ENCODE peak calls at places on chromosomes 11 and 22, in ten cellular contexts. Y, G, B, U, I, J, E, A, X and Q are unnamed samples.

GRCh38 chr11:33479216-33479615 is 221.4 kb downstream of the C11orf91 start:
- DNase-seq in U (no peak), A (no peak), I (no peak), B (no peak), Y (no peak), X (no peak), J (no peak), G (no peak), E (no peak), Q (no peak)

GRCh38 chr22:50309601-50309991 is 2.1 kb upstream of the PLXNB2 start:
- DNase-seq in X (no peak), J (no peak), G (no peak), U (no peak), E (no peak), B (no peak), I (no peak), Y (no peak), A (peak; percentile 83), Q (no peak)

GRCh38 chr11:2791139-2791520 is 91.3 kb upstream of the KCNQ1OT1 start:
- DNase-seq in I (no peak), J (no peak), X (no peak), Y (no peak), U (peak; percentile 5), G (no peak), B (no peak), E (no peak), A (no peak), Q (no peak)

GRCh38 chr11:76577199-76577920 is 93.2 kb downstream of the LRRC32 start:
- DNase-seq in U (peak; percentile 50), J (no peak), Y (peak; percentile 73), E (peak; percentile 57), A (no peak), G (peak; percentile 58), X (peak; percentile 47), B (no peak), I (peak; percentile 77), Q (peak; percentile 88)

GRCh38 chr11:2998073-2998850 is 6.1 kb upstream of the NAP1L4 start:
- DNase-seq in E (no peak), B (no peak), X (no peak), U (no peak), G (no peak), J (no peak), Y (no peak), I (no peak), A (no peak), Q (no peak)

GRCh38 chr22:24506802-24507438 is 11.8 kb downstream of the UPB1 start:
- DNase-seq in I (no peak), E (no peak), J (no peak), B (no peak), A (peak; percentile 83), X (no peak), G (no peak), U (no peak), Y (peak; percentile 35), Q (peak; percentile 23)

GRCh38 chr11:66189031-66189745 is 79.3 kb upstream of the RAB1B start:
- DNase-seq in A (no peak), I (no peak), U (no peak), B (no peak), G (no peak), E (peak; percentile 9), J (no peak), X (no peak), Y (no peak), Q (no peak)

GRCh38 chr11:12411806-12412727 is 34.7 kb downstream of the PARVA start:
- DNase-seq in Y (peak; percentile 97), J (peak; percentile 71), E (peak; percentile 90), X (peak; percentile 96), I (peak; percentile 85), U (peak; percentile 45), B (peak; percentile 56), A (peak; percentile 57), G (peak; percentile 69), Q (peak; percentile 93)

GRCh38 chr22:19559324-19559811 is 35.2 kb upstream of the CLDN5 start:
- DNase-seq in G (no peak), X (no peak), E (no peak), B (no peak), U (no peak), Y (no peak), I (no peak), A (no peak), J (no peak), Q (no peak)

GRCh38 chr11:36037031-36037430 is 93.2 kb downstream of the LDLRAD3 start:
- DNase-seq in X (no peak), G (no peak), U (no peak), A (no peak), Y (peak; percentile 47), J (no peak), B (no peak), I (no peak), E (peak; percentile 47), Q (peak; percentile 10)

GRCh38 chr11:118441770-118442169 is 5.5 kb downstream of the KMT2A start:
- DNase-seq in U (no peak), I (no peak), B (no peak), J (no peak), G (no peak), Y (no peak), A (no peak), E (no peak), X (no peak), Q (no peak)

GRCh38 chr11:14386081-14386480 is 27.1 kb upstream of the RRAS2 start:
- DNase-seq in U (no peak), I (no peak), G (no peak), A (no peak), Y (no peak), J (no peak), B (no peak), E (no peak), X (no peak), Q (no peak)

GRCh38 chr11:46917109-46918086 is 952 bp downstream of the LRP4 start:
- DNase-seq in A (no peak), I (no peak), X (no peak), U (no peak), E (no peak), B (no peak), J (no peak), Y (no peak), G (no peak), Q (no peak)

GRCh38 chr11:67373916-67374570 is 645 bp upstream of the CLCF1 start:
- DNase-seq in J (peak; percentile 67), X (peak; percentile 99), B (peak; percentile 93), G (peak; percentile 85), A (peak; percentile 95), I (peak; percentile 93), U (no peak), E (peak; percentile 96), Y (peak; percentile 99), Q (peak; percentile 98)

GRCh38 chr11:120182790-120183491 is 27.9 kb upstream of the OAF start:
- DNase-seq in I (no peak), B (no peak), G (no peak), U (no peak), E (no peak), Y (no peak), J (peak; percentile 36), X (no peak), A (peak; percentile 52), Q (no peak)

GRCh38 chr22:47111626-47112373 is 349.4 kb downstream of the TBC1D22A start:
- DNase-seq in B (no peak), X (no peak), E (peak; percentile 25), A (no peak), Y (no peak), I (peak; percentile 39), U (no peak), G (no peak), J (no peak), Q (no peak)
- TF ChIP-seq CTCF in B (no peak), X (no peak), E (no peak), A (no peak), Y (no peak), I (peak; percentile 23), U (no peak), G (no peak), J (no peak), Q (no peak)

GRCh38 chr22:28442951-28443876 is 236.4 kb downstream of the TTC28 start:
- DNase-seq in X (peak; percentile 73), U (peak; percentile 29), J (peak; percentile 67), A (peak; percentile 39), E (peak; percentile 81), I (peak; percentile 63), G (no peak), Y (peak; percentile 81), B (no peak), Q (peak; percentile 66)

GRCh38 chr22:28441720-28442263 is 237.8 kb downstream of the TTC28 start:
- DNase-seq in B (no peak), A (no peak), E (peak; percentile 60), I (no peak), G (no peak), X (no peak), J (no peak), U (no peak), Y (peak; percentile 69), Q (no peak)

GRCh38 chr22:28438183-28438778 is 241.4 kb downstream of the TTC28 start:
- DNase-seq in Y (no peak), E (no peak), G (no peak), U (no peak), J (no peak), I (no peak), B (no peak), A (no peak), X (no peak), Q (no peak)

GRCh38 chr22:28442264-28442950 is 237.2 kb downstream of the TTC28 start:
- DNase-seq in J (peak; percentile 36), I (peak; percentile 54), E (peak; percentile 74), G (no peak), X (peak; percentile 71), Y (peak; percentile 77), U (peak; percentile 66), A (peak; percentile 66), B (peak; percentile 6), Q (peak; percentile 56)

GRCh38 chr22:28440517-28441366 is 238.9 kb downstream of the TTC28 start:
- DNase-seq in X (peak; percentile 43), A (no peak), J (no peak), Y (peak; percentile 74), I (peak; percentile 24), E (peak; percentile 73), U (no peak), B (no peak), G (no peak), Q (peak; percentile 51)
- TF ChIP-seq CTCF in X (no peak), A (no peak), J (no peak), Y (peak; percentile 30), I (no peak), E (no peak), U (no peak), B (no peak), G (no peak), Q (peak; percentile 39)

DNA sequence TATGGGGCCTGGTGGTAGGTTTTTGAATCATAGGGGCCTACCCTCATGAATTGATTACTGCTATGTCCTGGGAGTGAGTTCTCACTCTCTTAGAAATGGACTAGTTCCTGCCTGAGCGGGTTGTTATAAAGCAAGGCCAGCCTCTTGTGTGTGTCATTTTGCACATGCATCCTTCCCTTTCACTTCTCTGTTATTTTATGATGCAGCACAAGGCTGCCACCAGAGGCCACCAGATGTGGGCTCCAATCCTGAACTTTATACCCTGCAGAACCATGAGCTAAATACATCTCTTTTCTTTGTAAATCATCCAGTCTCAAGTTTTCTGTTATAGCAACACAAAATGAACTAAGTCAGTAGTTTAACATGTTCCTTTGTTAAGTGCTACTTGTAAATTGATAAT is 251.4 kb downstream of the BLID start:
- DNase-seq in B (no peak), J (no peak), X (peak; percentile 16), U (no peak), A (no peak), E (no peak), Y (no peak), G (no peak), I (no peak), Q (no peak)
- TF ChIP-seq CTCF in B (no peak), J (peak; percentile 7), X (no peak), U (no peak), A (no peak), E (no peak), Y (no peak), G (no peak), I (peak; percentile 37), Q (peak; percentile 32)

GRCh38 chr11:128469220-128469619 is 118.1 kb downstream of the ETS1 start:
- DNase-seq in U (no peak), Y (no peak), J (no peak), X (no peak), I (no peak), B (no peak), G (no peak), E (no peak), A (no peak), Q (no peak)
- TF ChIP-seq CTCF in U (no peak), Y (no peak), J (no peak), X (no peak), I (no peak), B (no peak), G (no peak), E (no peak), A (no peak), Q (no peak)